ENCODE peak calls at places on chromosomes 1 and 21, in five cellular contexts. T, F, V, Z and X are unnamed samples. For H3K36me3 and H3K9me3, the result is how much of the 10 kb centered on the place peaks cover.

GRCh38 chr21:33893917-33894316 is 21.7 kb downstream of the ATP5PO start:
- DNase-seq in T (no peak), F (no peak), V (no peak), Z (no peak), X (no peak)

GRCh38 chr1:31910933-31911332 is 27.2 kb downstream of the PTP4A2 start:
- DNase-seq in T (no peak), F (no peak), V (no peak), Z (no peak), X (no peak)

GRCh38 chr1:205915354-205915990 is 27.8 kb downstream of the SLC26A9 start:
- DNase-seq in T (no peak), F (no peak), V (peak), Z (no peak), X (no peak)

GRCh38 chr1:63845346-63845745 is 71.5 kb downstream of the ROR1 start:
- DNase-seq in T (no peak), F (no peak), V (no peak), Z (no peak), X (no peak)

GRCh38 chr1:76585980-76586674 is 281.2 kb upstream of the ST6GALNAC5 start:
- DNase-seq in T (no peak), F (no peak), V (no peak), Z (no peak), X (no peak)

GRCh38 chr1:51044834-51045233 is 57.2 kb upstream of the C1orf185 start:
- DNase-seq in T (peak), F (no peak), V (no peak), Z (no peak), X (no peak)

GRCh38 chr1:183226361-183226760 is 40.3 kb downstream of the LAMC2 start:
- DNase-seq in T (no peak), F (no peak), V (no peak), Z (no peak), X (no peak)

GRCh38 chr1:21594935-21595897 is 73.9 kb downstream of the RAP1GAP start:
- DNase-seq in T (no peak), F (no peak), V (peak), Z (no peak), X (peak)

GRCh38 chr1:201888282-201889033 is at the start of gene SHISA4:
- DNase-seq in T (no peak), F (peak), V (peak), Z (peak), X (peak)

GRCh38 chr21:32779983-32780382 is 8.4 kb upstream of the PAXBP1 start:
- DNase-seq in T (no peak), F (no peak), V (no peak), Z (no peak), X (no peak)

GRCh38 chr1:46333300-46334029 is 7.1 kb upstream of the NSUN4 start:
- DNase-seq in T (no peak), F (no peak), V (no peak), Z (no peak), X (peak)

GRCh38 chr21:44456207-44456914 is 1.1 kb downstream of the LRRC3 start:
- DNase-seq in T (no peak), F (peak), V (no peak), Z (no peak), X (no peak)

GRCh38 chr1:201946224-201946908 is at the start of gene LMOD1:
- DNase-seq in T (no peak), F (peak), V (peak), Z (peak), X (peak)

GRCh38 chr1:7220007-7220406 is 434.8 kb downstream of the CAMTA1 start:
- DNase-seq in T (no peak), F (no peak), V (no peak), Z (no peak), X (no peak)

GRCh38 chr1:176770066-176770465 is 307.1 kb downstream of the PAPPA2 start:
- DNase-seq in T (no peak), F (no peak), V (no peak), Z (no peak), X (no peak)

GRCh38 chr1:94096797-94097549 is 24.0 kb downstream of the ABCA4 start:
- DNase-seq in T (no peak), F (peak), V (peak), Z (no peak), X (no peak)

GRCh38 chr1:44660176-44660575 is 14.1 kb downstream of the TMEM53 start:
- DNase-seq in T (no peak), F (peak), V (peak), Z (peak), X (no peak)

GRCh38 chr21:45266518-45267389 is 20.9 kb downstream of the POFUT2 start:
- DNase-seq in T (no peak), F (peak), V (no peak), Z (peak), X (no peak)

GRCh38 chr1:36096500-36097412 is 8.1 kb downstream of the ADPRS start:
- DNase-seq in T (no peak), F (no peak), V (no peak), Z (no peak), X (peak)

GRCh38 chr1:79323240-79324025 is 316.9 kb upstream of the ADGRL4 start:
- DNase-seq in T (no peak), F (no peak), V (no peak), Z (no peak), X (no peak)

GRCh38 chr1:155174334-155175280 is 958 bp downstream of the TRIM46 start:
- DNase-seq in T (peak), F (peak), V (no peak), Z (peak), X (no peak)

GRCh38 chr1:31765041-31765467 is 914 bp upstream of the ADGRB2 start:
- DNase-seq in T (no peak), F (no peak), V (no peak), Z (no peak), X (no peak)

GRCh38 chr1:202569393-202570322 is 140.6 kb downstream of the SYT2 start:
- DNase-seq in T (no peak), F (no peak), V (no peak), Z (no peak), X (no peak)

GRCh38 chr1:22641906-22642636 is 1.4 kb upstream of the C1QC start:
- DNase-seq in T (peak), F (peak), V (peak), Z (peak), X (peak)

GRCh38 chr1:159556931-159557369 is 21.1 kb upstream of the OR10J5 start:
- DNase-seq in T (no peak), F (no peak), V (no peak), Z (no peak), X (no peak)

GRCh38 chr1:27382950-27383627 is at the start of gene CD164L2:
- DNase-seq in T (no peak), F (no peak), V (no peak), Z (no peak), X (no peak)

GRCh38 chr1:27381976-27382762 is 964 bp downstream of the CD164L2 start:
- DNase-seq in T (no peak), F (no peak), V (no peak), Z (no peak), X (no peak)

GRCh38 chr1:27379564-27380132 is 3.5 kb downstream of the CD164L2 start:
- DNase-seq in T (no peak), F (no peak), V (no peak), Z (no peak), X (no peak)

GRCh38 chr1:27380223-27380622 is 2.9 kb downstream of the CD164L2 start:
- DNase-seq in T (no peak), F (no peak), V (no peak), Z (no peak), X (no peak)

GRCh38 chr1:27380766-27381733 is 2.1 kb downstream of the CD164L2 start:
- DNase-seq in T (no peak), F (no peak), V (no peak), Z (no peak), X (no peak)
- H3K27ac ChIP-seq in T (no peak), F (no peak), V (no peak), Z (peak), X (no peak)

GRCh38 chr1:15770313-15770962 is 11.8 kb downstream of the FBLIM1 start:
- DNase-seq in T (no peak), F (no peak), V (no peak), Z (no peak), X (no peak)
- H3K36me3 ChIP-seq in T (under half), F (under half), V (half or more), Z (under half), X (under half)

DNA sequence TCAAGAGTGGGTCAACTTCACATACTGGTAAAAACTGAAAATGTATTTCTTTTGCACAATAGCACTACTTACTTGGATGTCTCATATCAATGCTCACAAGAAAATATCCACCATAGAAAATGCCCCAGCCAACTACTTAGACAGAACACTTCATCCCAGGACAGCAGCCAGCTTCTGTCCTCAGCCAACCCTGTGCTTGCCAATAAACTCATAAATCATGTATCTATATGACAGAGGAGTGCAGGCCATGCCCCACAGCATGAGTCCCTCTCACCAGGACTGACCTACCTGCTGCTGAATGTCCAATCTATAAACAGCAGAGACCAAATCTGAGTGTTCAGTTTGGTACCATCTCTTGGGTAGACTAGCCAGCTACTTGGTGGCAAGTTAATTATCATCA is 179.3 kb downstream of the OMA1 start:
- DNase-seq in T (no peak), F (no peak), V (no peak), Z (no peak), X (no peak)
- H3K9me3 ChIP-seq in T (under half), F (under half), V (under half), Z (under half), X (under half)

GRCh38 chr1:108593448-108593847 is 33.5 kb downstream of the EEIG2 start:
- DNase-seq in T (no peak), F (no peak), V (no peak), Z (no peak), X (no peak)

GRCh38 chr1:108590436-108590835 is 30.5 kb downstream of the EEIG2 start:
- DNase-seq in T (no peak), F (peak), V (no peak), Z (no peak), X (no peak)

GRCh38 chr1:108590947-108591346 is 31.0 kb downstream of the EEIG2 start:
- DNase-seq in T (peak), F (no peak), V (no peak), Z (no peak), X (peak)

GRCh38 chr1:108591471-108591870 is 31.6 kb downstream of the EEIG2 start:
- DNase-seq in T (no peak), F (no peak), V (peak), Z (no peak), X (no peak)

DNA sequence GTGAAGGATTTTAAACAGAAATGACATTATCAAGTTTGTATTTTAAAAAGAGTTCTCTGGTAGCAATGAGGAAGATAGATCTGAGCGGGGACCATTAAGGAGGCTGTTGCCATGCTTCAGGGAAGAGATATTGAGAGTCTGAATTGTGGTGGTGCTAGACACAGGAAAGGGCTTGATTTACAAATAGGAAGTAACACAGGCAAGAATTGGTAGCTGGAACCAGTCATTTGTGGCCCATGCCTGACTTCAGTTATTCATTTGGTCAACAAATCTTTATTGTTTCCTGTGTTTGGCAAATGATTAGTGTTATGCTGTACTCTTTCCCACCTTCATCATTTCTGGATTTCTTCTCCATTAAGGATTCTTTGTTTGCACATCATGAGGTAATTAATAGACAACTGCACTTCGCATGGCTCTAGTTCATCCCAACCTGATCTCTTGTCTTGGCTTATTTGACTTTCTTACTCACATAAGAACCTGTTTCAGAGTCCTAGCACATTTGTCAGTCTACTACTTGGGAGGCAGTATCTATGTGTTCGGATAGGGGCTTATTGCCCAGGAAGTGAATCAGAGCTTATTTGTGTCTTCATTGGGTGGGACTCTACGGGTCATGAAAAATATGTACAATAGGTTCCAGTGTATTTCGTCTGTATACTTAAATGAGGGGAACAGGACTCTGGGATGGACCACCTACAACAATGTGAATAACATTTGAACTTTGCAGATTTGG is 32.3 kb downstream of the EEIG2 start:
- DNase-seq in T (no peak), F (no peak), V (no peak), Z (no peak), X (no peak)
- H3K27ac ChIP-seq in T (peak), F (peak), V (peak), Z (peak), X (no peak)